ENCODE peak calls at places on chromosomes 4 and X, in six cellular contexts. One of them, this sample, is unnamed.

GRCh38 chr4:25180524-25181131 is 20.4 kb upstream of the SEPSECS start:
- DNase-seq in upper lobe of left lung: no peak
- DNase-seq in stimulated activated CD8-positive, alpha-beta memory T cell treated with anti-CD3 and anti-CD28 coated beads, Interleukin-4, amount 100 ng/mL, for 48 hours: peak
- DNase-seq in fibroblast of lung: peak
- DNase-seq in NCI-H1694 treated with DMSO at 0.1 percent for 48 hours: peak
- DNase-seq in HS-5: no peak
- DNase-seq in this sample: no peak

GRCh38 chr4:57020467-57021101 is 41.9 kb downstream of the POLR2B start:
- DNase-seq in upper lobe of left lung: no peak
- DNase-seq in stimulated activated CD8-positive, alpha-beta memory T cell treated with anti-CD3 and anti-CD28 coated beads, Interleukin-4, amount 100 ng/mL, for 48 hours: no peak
- DNase-seq in fibroblast of lung: peak
- DNase-seq in NCI-H1694 treated with DMSO at 0.1 percent for 48 hours: no peak
- DNase-seq in HS-5: peak
- DNase-seq in this sample: no peak

GRCh38 chrX:112819013-112819635 is 21.5 kb downstream of the AMOT start:
- DNase-seq in upper lobe of left lung: no peak
- DNase-seq in stimulated activated CD8-positive, alpha-beta memory T cell treated with anti-CD3 and anti-CD28 coated beads, Interleukin-4, amount 100 ng/mL, for 48 hours: no peak
- DNase-seq in fibroblast of lung: peak
- DNase-seq in NCI-H1694 treated with DMSO at 0.1 percent for 48 hours: no peak
- DNase-seq in HS-5: no peak
- DNase-seq in this sample: no peak

GRCh38 chr4:129140521-129140920 is 44.6 kb downstream of the C4orf33 start:
- DNase-seq in upper lobe of left lung: no peak
- DNase-seq in stimulated activated CD8-positive, alpha-beta memory T cell treated with anti-CD3 and anti-CD28 coated beads, Interleukin-4, amount 100 ng/mL, for 48 hours: no peak
- DNase-seq in fibroblast of lung: peak
- DNase-seq in NCI-H1694 treated with DMSO at 0.1 percent for 48 hours: no peak
- DNase-seq in HS-5: no peak
- DNase-seq in this sample: no peak

GRCh38 chr4:1047976-1048780 is 36.8 kb downstream of the FGFRL1 start:
- DNase-seq in upper lobe of left lung: peak
- DNase-seq in stimulated activated CD8-positive, alpha-beta memory T cell treated with anti-CD3 and anti-CD28 coated beads, Interleukin-4, amount 100 ng/mL, for 48 hours: no peak
- DNase-seq in fibroblast of lung: no peak
- DNase-seq in NCI-H1694 treated with DMSO at 0.1 percent for 48 hours: no peak
- DNase-seq in HS-5: no peak
- DNase-seq in this sample: no peak

GRCh38 chrX:360496-361150 is 26.1 kb downstream of the PPP2R3B start:
- DNase-seq in upper lobe of left lung: peak
- DNase-seq in stimulated activated CD8-positive, alpha-beta memory T cell treated with anti-CD3 and anti-CD28 coated beads, Interleukin-4, amount 100 ng/mL, for 48 hours: no peak
- DNase-seq in fibroblast of lung: no peak
- DNase-seq in NCI-H1694 treated with DMSO at 0.1 percent for 48 hours: no peak
- DNase-seq in HS-5: no peak
- DNase-seq in this sample: no peak

GRCh38 chr4:4985844-4986243 is 33.4 kb downstream of the CYTL1 start:
- DNase-seq in upper lobe of left lung: no peak
- DNase-seq in stimulated activated CD8-positive, alpha-beta memory T cell treated with anti-CD3 and anti-CD28 coated beads, Interleukin-4, amount 100 ng/mL, for 48 hours: no peak
- DNase-seq in fibroblast of lung: no peak
- DNase-seq in NCI-H1694 treated with DMSO at 0.1 percent for 48 hours: no peak
- DNase-seq in HS-5: no peak
- DNase-seq in this sample: no peak

GRCh38 chr4:178415925-178416324 is 973.7 kb upstream of the AGA start:
- DNase-seq in upper lobe of left lung: peak
- DNase-seq in stimulated activated CD8-positive, alpha-beta memory T cell treated with anti-CD3 and anti-CD28 coated beads, Interleukin-4, amount 100 ng/mL, for 48 hours: no peak
- DNase-seq in fibroblast of lung: no peak
- DNase-seq in NCI-H1694 treated with DMSO at 0.1 percent for 48 hours: no peak
- DNase-seq in HS-5: no peak
- DNase-seq in this sample: no peak

GRCh38 chr4:174120446-174121142 is 162.9 kb downstream of the FBXO8 start:
- DNase-seq in upper lobe of left lung: peak
- DNase-seq in stimulated activated CD8-positive, alpha-beta memory T cell treated with anti-CD3 and anti-CD28 coated beads, Interleukin-4, amount 100 ng/mL, for 48 hours: peak
- DNase-seq in fibroblast of lung: peak
- DNase-seq in NCI-H1694 treated with DMSO at 0.1 percent for 48 hours: peak
- DNase-seq in HS-5: peak
- DNase-seq in this sample: peak

GRCh38 chr4:189304179-189304578 is 636.5 kb upstream of the FRG1 start:
- DNase-seq in upper lobe of left lung: no peak
- DNase-seq in stimulated activated CD8-positive, alpha-beta memory T cell treated with anti-CD3 and anti-CD28 coated beads, Interleukin-4, amount 100 ng/mL, for 48 hours: no peak
- DNase-seq in fibroblast of lung: peak
- DNase-seq in NCI-H1694 treated with DMSO at 0.1 percent for 48 hours: no peak
- DNase-seq in HS-5: no peak
- DNase-seq in this sample: no peak

GRCh38 chr4:29326004-29326403 is 1394.2 kb upstream of the PCDH7 start:
- DNase-seq in upper lobe of left lung: no peak
- DNase-seq in stimulated activated CD8-positive, alpha-beta memory T cell treated with anti-CD3 and anti-CD28 coated beads, Interleukin-4, amount 100 ng/mL, for 48 hours: no peak
- DNase-seq in fibroblast of lung: no peak
- DNase-seq in NCI-H1694 treated with DMSO at 0.1 percent for 48 hours: no peak
- DNase-seq in HS-5: no peak
- DNase-seq in this sample: no peak

GRCh38 chr4:6296026-6296425 is 26.4 kb downstream of the WFS1 start:
- DNase-seq in upper lobe of left lung: no peak
- DNase-seq in stimulated activated CD8-positive, alpha-beta memory T cell treated with anti-CD3 and anti-CD28 coated beads, Interleukin-4, amount 100 ng/mL, for 48 hours: no peak
- DNase-seq in fibroblast of lung: no peak
- DNase-seq in NCI-H1694 treated with DMSO at 0.1 percent for 48 hours: no peak
- DNase-seq in HS-5: no peak
- DNase-seq in this sample: no peak

GRCh38 chr4:148649669-148650331 is 207.6 kb upstream of the NR3C2 start:
- DNase-seq in upper lobe of left lung: no peak
- DNase-seq in stimulated activated CD8-positive, alpha-beta memory T cell treated with anti-CD3 and anti-CD28 coated beads, Interleukin-4, amount 100 ng/mL, for 48 hours: no peak
- DNase-seq in fibroblast of lung: no peak
- DNase-seq in NCI-H1694 treated with DMSO at 0.1 percent for 48 hours: no peak
- DNase-seq in HS-5: peak
- DNase-seq in this sample: no peak

GRCh38 chr4:8907596-8908205 is 36.1 kb upstream of the HMX1 start:
- DNase-seq in upper lobe of left lung: peak
- DNase-seq in stimulated activated CD8-positive, alpha-beta memory T cell treated with anti-CD3 and anti-CD28 coated beads, Interleukin-4, amount 100 ng/mL, for 48 hours: no peak
- DNase-seq in fibroblast of lung: no peak
- DNase-seq in NCI-H1694 treated with DMSO at 0.1 percent for 48 hours: no peak
- DNase-seq in HS-5: no peak
- DNase-seq in this sample: no peak

GRCh38 chrX:104459796-104460195 is 106.2 kb upstream of the IL1RAPL2 start:
- DNase-seq in upper lobe of left lung: no peak
- DNase-seq in stimulated activated CD8-positive, alpha-beta memory T cell treated with anti-CD3 and anti-CD28 coated beads, Interleukin-4, amount 100 ng/mL, for 48 hours: no peak
- DNase-seq in fibroblast of lung: no peak
- DNase-seq in NCI-H1694 treated with DMSO at 0.1 percent for 48 hours: no peak
- DNase-seq in HS-5: no peak
- DNase-seq in this sample: no peak

GRCh38 chr4:4521069-4521468 is 20.8 kb downstream of the STX18 start:
- DNase-seq in upper lobe of left lung: no peak
- DNase-seq in stimulated activated CD8-positive, alpha-beta memory T cell treated with anti-CD3 and anti-CD28 coated beads, Interleukin-4, amount 100 ng/mL, for 48 hours: no peak
- DNase-seq in fibroblast of lung: no peak
- DNase-seq in NCI-H1694 treated with DMSO at 0.1 percent for 48 hours: no peak
- DNase-seq in HS-5: no peak
- DNase-seq in this sample: no peak

GRCh38 chrX:3711331-3711917 is 2.0 kb downstream of the PRKX start:
- DNase-seq in upper lobe of left lung: no peak
- DNase-seq in stimulated activated CD8-positive, alpha-beta memory T cell treated with anti-CD3 and anti-CD28 coated beads, Interleukin-4, amount 100 ng/mL, for 48 hours: peak
- DNase-seq in fibroblast of lung: no peak
- DNase-seq in NCI-H1694 treated with DMSO at 0.1 percent for 48 hours: no peak
- DNase-seq in HS-5: no peak
- DNase-seq in this sample: no peak

GRCh38 chr4:141352775-141353544 is 132.3 kb downstream of the ZNF330 start:
- DNase-seq in upper lobe of left lung: no peak
- DNase-seq in stimulated activated CD8-positive, alpha-beta memory T cell treated with anti-CD3 and anti-CD28 coated beads, Interleukin-4, amount 100 ng/mL, for 48 hours: no peak
- DNase-seq in fibroblast of lung: peak
- DNase-seq in NCI-H1694 treated with DMSO at 0.1 percent for 48 hours: no peak
- DNase-seq in HS-5: peak
- DNase-seq in this sample: no peak

GRCh38 chr4:47839259-47839658 is 1.4 kb upstream of the CORIN start:
- DNase-seq in upper lobe of left lung: no peak
- DNase-seq in stimulated activated CD8-positive, alpha-beta memory T cell treated with anti-CD3 and anti-CD28 coated beads, Interleukin-4, amount 100 ng/mL, for 48 hours: peak
- DNase-seq in fibroblast of lung: peak
- DNase-seq in NCI-H1694 treated with DMSO at 0.1 percent for 48 hours: no peak
- DNase-seq in HS-5: no peak
- DNase-seq in this sample: no peak

GRCh38 chrX:72128881-72129280 is 2.8 kb downstream of the RTL5 start:
- DNase-seq in upper lobe of left lung: no peak
- DNase-seq in stimulated activated CD8-positive, alpha-beta memory T cell treated with anti-CD3 and anti-CD28 coated beads, Interleukin-4, amount 100 ng/mL, for 48 hours: peak
- DNase-seq in fibroblast of lung: no peak
- DNase-seq in NCI-H1694 treated with DMSO at 0.1 percent for 48 hours: no peak
- DNase-seq in HS-5: no peak
- DNase-seq in this sample: no peak

GRCh38 chrX:19799319-19800182 is 87.8 kb downstream of the SH3KBP1 start:
- DNase-seq in upper lobe of left lung: no peak
- DNase-seq in stimulated activated CD8-positive, alpha-beta memory T cell treated with anti-CD3 and anti-CD28 coated beads, Interleukin-4, amount 100 ng/mL, for 48 hours: peak
- DNase-seq in fibroblast of lung: peak
- DNase-seq in NCI-H1694 treated with DMSO at 0.1 percent for 48 hours: peak
- DNase-seq in HS-5: no peak
- DNase-seq in this sample: no peak

GRCh38 chr4:139710073-139710472 is 44.5 kb downstream of the MGST2 start:
- DNase-seq in upper lobe of left lung: no peak
- DNase-seq in stimulated activated CD8-positive, alpha-beta memory T cell treated with anti-CD3 and anti-CD28 coated beads, Interleukin-4, amount 100 ng/mL, for 48 hours: no peak
- DNase-seq in fibroblast of lung: no peak
- DNase-seq in NCI-H1694 treated with DMSO at 0.1 percent for 48 hours: no peak
- DNase-seq in HS-5: no peak
- DNase-seq in this sample: no peak

GRCh38 chr4:152246659-152247058 is 289.2 kb downstream of the FBXW7 start:
- DNase-seq in upper lobe of left lung: no peak
- DNase-seq in stimulated activated CD8-positive, alpha-beta memory T cell treated with anti-CD3 and anti-CD28 coated beads, Interleukin-4, amount 100 ng/mL, for 48 hours: no peak
- DNase-seq in fibroblast of lung: no peak
- DNase-seq in NCI-H1694 treated with DMSO at 0.1 percent for 48 hours: no peak
- DNase-seq in HS-5: no peak
- DNase-seq in this sample: no peak

GRCh38 chr4:182105416-182105815 is 137.8 kb upstream of the TENM3 start:
- DNase-seq in upper lobe of left lung: no peak
- DNase-seq in stimulated activated CD8-positive, alpha-beta memory T cell treated with anti-CD3 and anti-CD28 coated beads, Interleukin-4, amount 100 ng/mL, for 48 hours: no peak
- DNase-seq in fibroblast of lung: no peak
- DNase-seq in NCI-H1694 treated with DMSO at 0.1 percent for 48 hours: no peak
- DNase-seq in HS-5: no peak
- DNase-seq in this sample: no peak

GRCh38 chr4:53234669-53235068 is 131.2 kb downstream of the SCFD2 start:
- DNase-seq in upper lobe of left lung: no peak
- DNase-seq in stimulated activated CD8-positive, alpha-beta memory T cell treated with anti-CD3 and anti-CD28 coated beads, Interleukin-4, amount 100 ng/mL, for 48 hours: no peak
- DNase-seq in fibroblast of lung: no peak
- DNase-seq in NCI-H1694 treated with DMSO at 0.1 percent for 48 hours: no peak
- DNase-seq in HS-5: no peak
- DNase-seq in this sample: no peak

GRCh38 chr4:122661661-122662160 is 40.8 kb upstream of the IL21 start:
- DNase-seq in upper lobe of left lung: no peak
- DNase-seq in stimulated activated CD8-positive, alpha-beta memory T cell treated with anti-CD3 and anti-CD28 coated beads, Interleukin-4, amount 100 ng/mL, for 48 hours: no peak
- DNase-seq in fibroblast of lung: peak
- DNase-seq in NCI-H1694 treated with DMSO at 0.1 percent for 48 hours: no peak
- DNase-seq in HS-5: no peak
- DNase-seq in this sample: no peak

GRCh38 chr4:143356493-143356892 is 19.8 kb downstream of the GAB1 start:
- DNase-seq in upper lobe of left lung: no peak
- DNase-seq in stimulated activated CD8-positive, alpha-beta memory T cell treated with anti-CD3 and anti-CD28 coated beads, Interleukin-4, amount 100 ng/mL, for 48 hours: no peak
- DNase-seq in fibroblast of lung: no peak
- DNase-seq in NCI-H1694 treated with DMSO at 0.1 percent for 48 hours: no peak
- DNase-seq in HS-5: no peak
- DNase-seq in this sample: no peak

GRCh38 chrX:45768666-45769065 is 568.0 kb upstream of the DIPK2B start:
- DNase-seq in upper lobe of left lung: no peak
- DNase-seq in stimulated activated CD8-positive, alpha-beta memory T cell treated with anti-CD3 and anti-CD28 coated beads, Interleukin-4, amount 100 ng/mL, for 48 hours: no peak
- DNase-seq in fibroblast of lung: no peak
- DNase-seq in NCI-H1694 treated with DMSO at 0.1 percent for 48 hours: no peak
- DNase-seq in HS-5: no peak
- DNase-seq in this sample: no peak

GRCh38 chr4:6271206-6271605 is 1.6 kb downstream of the WFS1 start:
- DNase-seq in upper lobe of left lung: no peak
- DNase-seq in stimulated activated CD8-positive, alpha-beta memory T cell treated with anti-CD3 and anti-CD28 coated beads, Interleukin-4, amount 100 ng/mL, for 48 hours: no peak
- DNase-seq in fibroblast of lung: no peak
- DNase-seq in NCI-H1694 treated with DMSO at 0.1 percent for 48 hours: no peak
- DNase-seq in HS-5: no peak
- DNase-seq in this sample: no peak

GRCh38 chr4:133597252-133597651 is 448.2 kb downstream of the PCDH10 start:
- DNase-seq in upper lobe of left lung: no peak
- DNase-seq in stimulated activated CD8-positive, alpha-beta memory T cell treated with anti-CD3 and anti-CD28 coated beads, Interleukin-4, amount 100 ng/mL, for 48 hours: no peak
- DNase-seq in fibroblast of lung: peak
- DNase-seq in NCI-H1694 treated with DMSO at 0.1 percent for 48 hours: no peak
- DNase-seq in HS-5: no peak
- DNase-seq in this sample: no peak

GRCh38 chr4:159298502-159298901 is 195.6 kb downstream of the RAPGEF2 start:
- DNase-seq in upper lobe of left lung: no peak
- DNase-seq in stimulated activated CD8-positive, alpha-beta memory T cell treated with anti-CD3 and anti-CD28 coated beads, Interleukin-4, amount 100 ng/mL, for 48 hours: no peak
- DNase-seq in fibroblast of lung: peak
- DNase-seq in NCI-H1694 treated with DMSO at 0.1 percent for 48 hours: no peak
- DNase-seq in HS-5: no peak
- DNase-seq in this sample: no peak

GRCh38 chr4:76704133-76704881 is 193.6 kb downstream of the SOWAHB start:
- DNase-seq in upper lobe of left lung: no peak
- DNase-seq in stimulated activated CD8-positive, alpha-beta memory T cell treated with anti-CD3 and anti-CD28 coated beads, Interleukin-4, amount 100 ng/mL, for 48 hours: no peak
- DNase-seq in fibroblast of lung: peak
- DNase-seq in NCI-H1694 treated with DMSO at 0.1 percent for 48 hours: no peak
- DNase-seq in HS-5: no peak
- DNase-seq in this sample: no peak

GRCh38 chrX:71579136-71579989 is 1.1 kb downstream of the GCNA start:
- DNase-seq in upper lobe of left lung: peak
- DNase-seq in stimulated activated CD8-positive, alpha-beta memory T cell treated with anti-CD3 and anti-CD28 coated beads, Interleukin-4, amount 100 ng/mL, for 48 hours: no peak
- DNase-seq in fibroblast of lung: no peak
- DNase-seq in NCI-H1694 treated with DMSO at 0.1 percent for 48 hours: no peak
- DNase-seq in HS-5: no peak
- DNase-seq in this sample: no peak

GRCh38 chr4:23903859-23904438 is 14.1 kb upstream of the PPARGC1A start:
- DNase-seq in upper lobe of left lung: no peak
- DNase-seq in stimulated activated CD8-positive, alpha-beta memory T cell treated with anti-CD3 and anti-CD28 coated beads, Interleukin-4, amount 100 ng/mL, for 48 hours: no peak
- DNase-seq in fibroblast of lung: no peak
- DNase-seq in NCI-H1694 treated with DMSO at 0.1 percent for 48 hours: peak
- DNase-seq in HS-5: no peak
- DNase-seq in this sample: no peak

GRCh38 chr4:102343964-102344519 is 1.2 kb downstream of the SLC39A8 start:
- DNase-seq in upper lobe of left lung: no peak
- DNase-seq in stimulated activated CD8-positive, alpha-beta memory T cell treated with anti-CD3 and anti-CD28 coated beads, Interleukin-4, amount 100 ng/mL, for 48 hours: peak
- DNase-seq in fibroblast of lung: no peak
- DNase-seq in NCI-H1694 treated with DMSO at 0.1 percent for 48 hours: peak
- DNase-seq in HS-5: no peak
- DNase-seq in this sample: no peak

GRCh38 chr4:73606465-73606974 is 13.7 kb downstream of the RASSF6 start:
- DNase-seq in upper lobe of left lung: no peak
- DNase-seq in stimulated activated CD8-positive, alpha-beta memory T cell treated with anti-CD3 and anti-CD28 coated beads, Interleukin-4, amount 100 ng/mL, for 48 hours: no peak
- DNase-seq in fibroblast of lung: no peak
- DNase-seq in NCI-H1694 treated with DMSO at 0.1 percent for 48 hours: peak
- DNase-seq in HS-5: no peak
- DNase-seq in this sample: no peak

GRCh38 chr4:70634482-70634881 is 5.9 kb downstream of the ENAM start:
- DNase-seq in upper lobe of left lung: no peak
- DNase-seq in stimulated activated CD8-positive, alpha-beta memory T cell treated with anti-CD3 and anti-CD28 coated beads, Interleukin-4, amount 100 ng/mL, for 48 hours: no peak
- DNase-seq in fibroblast of lung: no peak
- DNase-seq in NCI-H1694 treated with DMSO at 0.1 percent for 48 hours: no peak
- DNase-seq in HS-5: no peak
- DNase-seq in this sample: no peak